ENCODE peak calls at places on chromosomes 6 and 20, in seven cellular contexts. One of them, this sample, is unnamed.
A peak's percentile ranks its signal among the peaks of the same experiment; 100 is the strongest.

GRCh38 chr6:5866547-5867051 is 140.1 kb downstream of the NRN1 start:
- DNase-seq in cardiac fibroblast: peak; percentile 8
- DNase-seq in astrocyte of the cerebellum: peak; percentile 19
- DNase-seq in GM12865: no peak
- DNase-seq in K562: no peak
- DNase-seq in type B pancreatic cell: no peak
- DNase-seq in fibroblast of the aortic adventitia: peak; percentile 67
- DNase-seq in this sample: peak; percentile 12

GRCh38 chr6:99522531-99522930 is 7.3 kb upstream of the USP45 start:
- DNase-seq in cardiac fibroblast: peak; percentile 57
- DNase-seq in astrocyte of the cerebellum: no peak
- DNase-seq in GM12865: no peak
- DNase-seq in K562: no peak
- DNase-seq in type B pancreatic cell: no peak
- DNase-seq in fibroblast of the aortic adventitia: peak; percentile 53
- DNase-seq in this sample: peak; percentile 65

GRCh38 chr6:45187841-45188240 is 140.3 kb upstream of the RUNX2 start:
- DNase-seq in cardiac fibroblast: peak; percentile 48
- DNase-seq in astrocyte of the cerebellum: no peak
- DNase-seq in GM12865: no peak
- DNase-seq in K562: no peak
- DNase-seq in type B pancreatic cell: no peak
- DNase-seq in fibroblast of the aortic adventitia: peak; percentile 70
- DNase-seq in this sample: no peak

GRCh38 chr6:14542670-14543366 is 425.2 kb downstream of the CD83 start:
- DNase-seq in cardiac fibroblast: peak; percentile 36
- DNase-seq in astrocyte of the cerebellum: peak; percentile 33
- DNase-seq in GM12865: peak; percentile 38
- DNase-seq in K562: no peak
- DNase-seq in type B pancreatic cell: no peak
- DNase-seq in fibroblast of the aortic adventitia: peak; percentile 78
- DNase-seq in this sample: peak; percentile 25

GRCh38 chr6:13462380-13463326 is 24.7 kb downstream of the GFOD1 start:
- DNase-seq in cardiac fibroblast: no peak
- DNase-seq in astrocyte of the cerebellum: no peak
- DNase-seq in GM12865: no peak
- DNase-seq in K562: no peak
- DNase-seq in type B pancreatic cell: no peak
- DNase-seq in fibroblast of the aortic adventitia: peak; percentile 26
- DNase-seq in this sample: no peak

GRCh38 chr20:11682285-11682684 is 235.4 kb upstream of the BTBD3 start:
- DNase-seq in cardiac fibroblast: no peak
- DNase-seq in astrocyte of the cerebellum: no peak
- DNase-seq in GM12865: no peak
- DNase-seq in K562: no peak
- DNase-seq in type B pancreatic cell: no peak
- DNase-seq in fibroblast of the aortic adventitia: no peak
- DNase-seq in this sample: no peak

GRCh38 chr20:62149532-62150235 is 6.1 kb downstream of the SS18L1 start:
- DNase-seq in cardiac fibroblast: peak; percentile 32
- DNase-seq in astrocyte of the cerebellum: no peak
- DNase-seq in GM12865: no peak
- DNase-seq in K562: no peak
- DNase-seq in type B pancreatic cell: no peak
- DNase-seq in fibroblast of the aortic adventitia: no peak
- DNase-seq in this sample: no peak

GRCh38 chr20:31707994-31708744 is 14.5 kb downstream of the BCL2L1 start:
- DNase-seq in cardiac fibroblast: no peak
- DNase-seq in astrocyte of the cerebellum: no peak
- DNase-seq in GM12865: peak; percentile 44
- DNase-seq in K562: peak; percentile 65
- DNase-seq in type B pancreatic cell: no peak
- DNase-seq in fibroblast of the aortic adventitia: no peak
- DNase-seq in this sample: peak; percentile 73

GRCh38 chr20:13183005-13183404 is 38.1 kb upstream of the ISM1 start:
- DNase-seq in cardiac fibroblast: no peak
- DNase-seq in astrocyte of the cerebellum: no peak
- DNase-seq in GM12865: peak; percentile 28
- DNase-seq in K562: no peak
- DNase-seq in type B pancreatic cell: no peak
- DNase-seq in fibroblast of the aortic adventitia: no peak
- DNase-seq in this sample: no peak

GRCh38 chr6:43953794-43954310 is 173.4 kb downstream of the MRPL14 start:
- DNase-seq in cardiac fibroblast: peak; percentile 34
- DNase-seq in astrocyte of the cerebellum: no peak
- DNase-seq in GM12865: no peak
- DNase-seq in K562: no peak
- DNase-seq in type B pancreatic cell: peak; percentile 69
- DNase-seq in fibroblast of the aortic adventitia: no peak
- DNase-seq in this sample: peak; percentile 40

GRCh38 chr6:50842861-50843384 is 24.3 kb downstream of the TFAP2B start:
- DNase-seq in cardiac fibroblast: no peak
- DNase-seq in astrocyte of the cerebellum: no peak
- DNase-seq in GM12865: no peak
- DNase-seq in K562: no peak
- DNase-seq in type B pancreatic cell: no peak
- DNase-seq in fibroblast of the aortic adventitia: no peak
- DNase-seq in this sample: no peak

GRCh38 chr6:147715035-147715434 is 206.5 kb downstream of the SAMD5 start:
- DNase-seq in cardiac fibroblast: no peak
- DNase-seq in astrocyte of the cerebellum: no peak
- DNase-seq in GM12865: no peak
- DNase-seq in K562: no peak
- DNase-seq in type B pancreatic cell: no peak
- DNase-seq in fibroblast of the aortic adventitia: no peak
- DNase-seq in this sample: no peak

GRCh38 chr6:131061041-131061770 is 1.8 kb downstream of the EPB41L2 start:
- DNase-seq in cardiac fibroblast: peak; percentile 64
- DNase-seq in astrocyte of the cerebellum: no peak
- DNase-seq in GM12865: peak; percentile 40
- DNase-seq in K562: no peak
- DNase-seq in type B pancreatic cell: no peak
- DNase-seq in fibroblast of the aortic adventitia: peak; percentile 66
- DNase-seq in this sample: no peak

GRCh38 chr20:37845878-37846277 is 57.0 kb upstream of the VSTM2L start:
- DNase-seq in cardiac fibroblast: no peak
- DNase-seq in astrocyte of the cerebellum: no peak
- DNase-seq in GM12865: no peak
- DNase-seq in K562: no peak
- DNase-seq in type B pancreatic cell: no peak
- DNase-seq in fibroblast of the aortic adventitia: no peak
- DNase-seq in this sample: no peak

GRCh38 chr20:50868509-50869495 is 62.4 kb downstream of the ADNP start:
- DNase-seq in cardiac fibroblast: no peak
- DNase-seq in astrocyte of the cerebellum: no peak
- DNase-seq in GM12865: no peak
- DNase-seq in K562: no peak
- DNase-seq in type B pancreatic cell: no peak
- DNase-seq in fibroblast of the aortic adventitia: no peak
- DNase-seq in this sample: peak; percentile 38

GRCh38 chr6:43455034-43455747 is at the start of gene DLK2:
- DNase-seq in cardiac fibroblast: no peak
- DNase-seq in astrocyte of the cerebellum: no peak
- DNase-seq in GM12865: peak; percentile 17
- DNase-seq in K562: peak; percentile 73
- DNase-seq in type B pancreatic cell: no peak
- DNase-seq in fibroblast of the aortic adventitia: no peak
- DNase-seq in this sample: peak; percentile 49

GRCh38 chr6:141587482-141588266 is 545.1 kb upstream of the GJE1 start:
- DNase-seq in cardiac fibroblast: peak; percentile 67
- DNase-seq in astrocyte of the cerebellum: no peak
- DNase-seq in GM12865: no peak
- DNase-seq in K562: no peak
- DNase-seq in type B pancreatic cell: no peak
- DNase-seq in fibroblast of the aortic adventitia: peak; percentile 82
- DNase-seq in this sample: no peak

GRCh38 chr6:101011165-101011564 is 130.0 kb upstream of the ASCC3 start:
- DNase-seq in cardiac fibroblast: no peak
- DNase-seq in astrocyte of the cerebellum: no peak
- DNase-seq in GM12865: peak; percentile 50
- DNase-seq in K562: no peak
- DNase-seq in type B pancreatic cell: no peak
- DNase-seq in fibroblast of the aortic adventitia: no peak
- DNase-seq in this sample: peak; percentile 40

GRCh38 chr6:159961523-159961922 is 7.4 kb upstream of the IGF2R start:
- DNase-seq in cardiac fibroblast: no peak
- DNase-seq in astrocyte of the cerebellum: no peak
- DNase-seq in GM12865: peak; percentile 28
- DNase-seq in K562: no peak
- DNase-seq in type B pancreatic cell: no peak
- DNase-seq in fibroblast of the aortic adventitia: peak; percentile 49
- DNase-seq in this sample: no peak

GRCh38 chr6:129141499-129141898 is 258.6 kb downstream of the LAMA2 start:
- DNase-seq in cardiac fibroblast: peak; percentile 37
- DNase-seq in astrocyte of the cerebellum: no peak
- DNase-seq in GM12865: no peak
- DNase-seq in K562: no peak
- DNase-seq in type B pancreatic cell: no peak
- DNase-seq in fibroblast of the aortic adventitia: peak; percentile 60
- DNase-seq in this sample: no peak

DNA sequence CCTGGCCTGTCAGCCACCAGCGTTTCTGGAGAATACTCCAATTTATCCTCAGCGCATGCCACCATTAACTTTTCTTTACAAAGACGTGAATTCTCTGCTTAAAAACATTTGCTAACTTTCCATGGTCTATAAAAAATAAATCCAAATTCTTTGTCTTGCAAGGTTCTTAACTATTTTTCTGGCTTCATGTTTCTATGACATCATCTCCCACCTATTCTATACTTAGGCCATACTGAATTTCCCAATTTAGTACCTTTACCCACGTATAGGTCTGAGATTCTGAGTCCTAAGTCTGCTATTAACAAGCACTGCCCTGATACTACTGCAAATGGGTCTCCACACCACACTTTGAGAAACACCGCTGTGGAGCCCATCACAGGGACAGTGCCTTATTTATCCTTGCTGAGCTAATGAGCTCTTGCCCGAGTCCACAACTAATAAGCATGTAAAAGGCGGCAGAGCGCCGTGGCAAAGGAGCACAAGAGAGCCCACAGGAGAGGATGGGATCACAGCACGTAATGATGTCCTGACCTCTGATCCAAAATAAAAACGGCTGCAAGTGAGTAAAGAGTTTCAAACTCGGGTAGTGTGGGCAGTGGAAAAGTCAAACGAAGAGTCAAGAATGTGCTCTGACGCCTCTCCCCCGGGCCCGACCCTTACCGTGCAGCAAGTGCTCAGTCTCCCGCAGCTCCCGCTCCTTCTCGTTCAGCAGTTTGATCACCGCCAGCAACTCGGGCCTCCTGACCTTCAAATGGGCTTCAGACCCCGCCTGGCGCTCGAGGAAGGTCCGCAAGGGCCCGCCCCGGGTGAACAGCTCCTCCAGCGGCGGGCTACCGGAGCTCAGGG is 519 bp downstream of the MTRF1L start:
- DNase-seq in cardiac fibroblast: peak; percentile 22
- DNase-seq in astrocyte of the cerebellum: no peak
- DNase-seq in GM12865: peak; percentile 29
- DNase-seq in K562: peak; percentile 17
- DNase-seq in type B pancreatic cell: no peak
- DNase-seq in fibroblast of the aortic adventitia: no peak
- DNase-seq in this sample: no peak
- TF ChIP-seq CTCF in cardiac fibroblast: no peak
- TF ChIP-seq CTCF in astrocyte of the cerebellum: no peak
- TF ChIP-seq CTCF in GM12865: no peak
- TF ChIP-seq CTCF in K562: no peak
- TF ChIP-seq CTCF in type B pancreatic cell: no peak
- TF ChIP-seq CTCF in fibroblast of the aortic adventitia: no peak
- TF ChIP-seq CTCF in this sample: no peak

GRCh38 chr6:32431142-32431541 is 8.5 kb upstream of the HLA-DRA start:
- DNase-seq in cardiac fibroblast: no peak
- DNase-seq in astrocyte of the cerebellum: no peak
- DNase-seq in GM12865: no peak
- DNase-seq in K562: no peak
- DNase-seq in type B pancreatic cell: no peak
- DNase-seq in fibroblast of the aortic adventitia: no peak
- DNase-seq in this sample: no peak

GRCh38 chr6:32430179-32430578 is 9.5 kb upstream of the HLA-DRA start:
- DNase-seq in cardiac fibroblast: no peak
- DNase-seq in astrocyte of the cerebellum: no peak
- DNase-seq in GM12865: no peak
- DNase-seq in K562: no peak
- DNase-seq in type B pancreatic cell: no peak
- DNase-seq in fibroblast of the aortic adventitia: no peak
- DNase-seq in this sample: no peak

GRCh38 chr6:32427218-32427617 is 12.5 kb upstream of the HLA-DRA start:
- DNase-seq in cardiac fibroblast: no peak
- DNase-seq in astrocyte of the cerebellum: no peak
- DNase-seq in GM12865: no peak
- DNase-seq in K562: no peak
- DNase-seq in type B pancreatic cell: no peak
- DNase-seq in fibroblast of the aortic adventitia: no peak
- DNase-seq in this sample: no peak

GRCh38 chr6:32427934-32428474 is 11.7 kb upstream of the HLA-DRA start:
- DNase-seq in cardiac fibroblast: no peak
- DNase-seq in astrocyte of the cerebellum: no peak
- DNase-seq in GM12865: no peak
- DNase-seq in K562: no peak
- DNase-seq in type B pancreatic cell: no peak
- DNase-seq in fibroblast of the aortic adventitia: no peak
- DNase-seq in this sample: no peak

DNA sequence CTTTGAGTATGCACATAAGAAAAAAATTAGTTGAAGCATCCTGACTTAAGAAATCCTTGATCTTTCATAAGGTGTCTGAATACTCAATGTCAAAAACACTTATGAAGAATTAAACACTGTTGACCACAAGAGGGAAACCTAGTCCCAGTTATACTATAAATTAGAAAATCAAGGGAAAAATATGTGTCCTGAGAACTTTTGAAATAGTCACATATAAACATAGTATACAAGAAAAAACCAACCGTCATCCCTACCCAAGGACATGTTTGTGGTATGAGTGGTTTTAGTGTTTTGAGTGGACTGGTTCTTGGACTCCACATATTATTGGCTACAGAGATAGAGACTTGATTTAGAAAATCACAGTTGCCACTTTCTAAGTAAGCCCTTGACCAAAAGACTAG is 7.6 kb upstream of the HLA-DRA start:
- DNase-seq in cardiac fibroblast: peak; percentile 54
- DNase-seq in astrocyte of the cerebellum: peak; percentile 8
- DNase-seq in GM12865: peak; percentile 62
- DNase-seq in K562: peak; percentile 22
- DNase-seq in type B pancreatic cell: no peak
- DNase-seq in fibroblast of the aortic adventitia: peak; percentile 62
- DNase-seq in this sample: no peak
- TF ChIP-seq CTCF in cardiac fibroblast: peak; percentile 16
- TF ChIP-seq CTCF in astrocyte of the cerebellum: no peak
- TF ChIP-seq CTCF in GM12865: peak; percentile 33
- TF ChIP-seq CTCF in K562: no peak
- TF ChIP-seq CTCF in type B pancreatic cell: peak; percentile 80
- TF ChIP-seq CTCF in fibroblast of the aortic adventitia: peak; percentile 30
- TF ChIP-seq CTCF in this sample: peak; percentile 69

GRCh38 chr6:3835055-3835731 is 14.0 kb upstream of the FAM50B start:
- DNase-seq in cardiac fibroblast: peak; percentile 76
- DNase-seq in astrocyte of the cerebellum: no peak
- DNase-seq in GM12865: no peak
- DNase-seq in K562: no peak
- DNase-seq in type B pancreatic cell: no peak
- DNase-seq in fibroblast of the aortic adventitia: peak; percentile 65
- DNase-seq in this sample: peak; percentile 16
- TF ChIP-seq CTCF in cardiac fibroblast: no peak
- TF ChIP-seq CTCF in astrocyte of the cerebellum: no peak
- TF ChIP-seq CTCF in GM12865: no peak
- TF ChIP-seq CTCF in K562: peak; percentile 11
- TF ChIP-seq CTCF in type B pancreatic cell: peak; percentile 15
- TF ChIP-seq CTCF in fibroblast of the aortic adventitia: no peak
- TF ChIP-seq CTCF in this sample: no peak

GRCh38 chr6:125859691-125860210 is 69.0 kb downstream of the NCOA7 start:
- DNase-seq in cardiac fibroblast: peak; percentile 36
- DNase-seq in astrocyte of the cerebellum: no peak
- DNase-seq in GM12865: no peak
- DNase-seq in K562: no peak
- DNase-seq in type B pancreatic cell: no peak
- DNase-seq in fibroblast of the aortic adventitia: peak; percentile 26
- DNase-seq in this sample: no peak
- TF ChIP-seq CTCF in cardiac fibroblast: no peak
- TF ChIP-seq CTCF in astrocyte of the cerebellum: no peak
- TF ChIP-seq CTCF in GM12865: no peak
- TF ChIP-seq CTCF in K562: no peak
- TF ChIP-seq CTCF in type B pancreatic cell: no peak
- TF ChIP-seq CTCF in fibroblast of the aortic adventitia: no peak
- TF ChIP-seq CTCF in this sample: no peak

This sample was measured in Calu3.